ENCODE peak calls at places on chromosomes 7 and 10, in ten cellular contexts. I is sigmoid colon, E is spleen, A is stomach, S is HCT116, K is SK-N-SH, D is GM23338, J is Panc1, W is endothelial cell of umbilical vein, H is GM12892. M is an unnamed sample.

GRCh38 chr10:58017719-58018367 is 249.9 kb downstream of the IPMK start:
- DNase-seq in A (no peak), I (no peak), J (no peak), S (no peak), D (no peak), K (no peak), E (no peak), H (no peak), W (peak), M (no peak)

GRCh38 chr10:121579656-121580055 is 18.6 kb downstream of the FGFR2 start:
- DNase-seq in J (no peak), W (no peak), A (no peak), S (no peak), I (no peak), H (no peak), E (no peak), K (no peak), D (peak), M (no peak)

GRCh38 chr7:155887174-155887525 is 74.9 kb upstream of the SHH start:
- DNase-seq in J (no peak), S (no peak), E (peak), A (no peak), I (peak), H (no peak), K (no peak), W (no peak), D (no peak), M (no peak)

GRCh38 chr10:77877461-77878344 is 48.9 kb downstream of the DLG5 start:
- DNase-seq in A (peak), D (peak), J (no peak), S (no peak), E (peak), H (no peak), K (peak), W (peak), I (peak), M (peak)

GRCh38 chr10:79445217-79445707 is at the start of gene ZCCHC24:
- DNase-seq in H (peak), E (peak), D (peak), I (no peak), K (no peak), W (peak), S (peak), A (peak), J (no peak), M (peak)

GRCh38 chr7:23544913-23545354 is 13.2 kb upstream of the TRA2A start:
- DNase-seq in H (no peak), I (no peak), W (no peak), S (peak), K (no peak), D (peak), J (peak), A (no peak), E (no peak), M (no peak)

GRCh38 chr10:71092812-71093391 is 119.5 kb upstream of the UNC5B start:
- DNase-seq in H (no peak), K (no peak), I (no peak), D (no peak), E (no peak), J (no peak), S (no peak), W (no peak), A (peak), M (peak)

GRCh38 chr7:112877671-112878460 is 87.7 kb upstream of the TMEM168 start:
- DNase-seq in E (no peak), A (no peak), H (no peak), J (no peak), W (peak), K (no peak), S (no peak), D (no peak), I (no peak), M (no peak)

GRCh38 chr10:93346060-93346459 is 136.1 kb downstream of the MYOF start:
- DNase-seq in W (no peak), D (no peak), E (no peak), S (no peak), H (no peak), I (no peak), A (no peak), J (no peak), K (no peak), M (no peak)

GRCh38 chr10:974038-974784 is 14.0 kb upstream of the GTPBP4 start:
- DNase-seq in S (no peak), H (no peak), D (no peak), K (no peak), I (no peak), E (no peak), J (no peak), W (no peak), A (peak), M (no peak)

GRCh38 chr10:28796606-28797512 is 119.5 kb downstream of the BAMBI start:
- DNase-seq in E (no peak), S (no peak), W (no peak), I (no peak), H (no peak), A (peak), K (no peak), J (no peak), D (no peak), M (no peak)

GRCh38 chr10:29370092-29370611 is 81.3 kb downstream of the LYZL1 start:
- DNase-seq in K (no peak), W (no peak), E (no peak), D (no peak), S (no peak), A (no peak), J (no peak), H (no peak), I (no peak), M (no peak)

GRCh38 chr10:43077421-43078171 is 727 bp downstream of the RET start:
- DNase-seq in S (no peak), J (no peak), H (no peak), A (no peak), D (peak), I (no peak), E (no peak), K (peak), W (no peak), M (peak)

GRCh38 chr10:30784521-30784895 is 155.0 kb upstream of the LYZL2 start:
- DNase-seq in A (no peak), K (no peak), J (no peak), E (no peak), D (no peak), W (peak), S (no peak), H (no peak), I (peak), M (no peak)

GRCh38 chr7:13915891-13916290 is 73.6 kb downstream of the ETV1 start:
- DNase-seq in E (no peak), J (no peak), D (no peak), S (no peak), K (no peak), W (no peak), I (no peak), A (no peak), H (no peak), M (no peak)

GRCh38 chr10:7948601-7949000 is 105.9 kb upstream of the GATA3 start:
- DNase-seq in H (no peak), J (no peak), A (no peak), E (no peak), S (no peak), W (peak), K (no peak), I (no peak), D (no peak), M (no peak)

GRCh38 chr7:11319491-11320274 is 346.0 kb downstream of the PHF14 start:
- DNase-seq in H (no peak), J (no peak), S (no peak), A (no peak), W (no peak), I (no peak), D (no peak), K (no peak), E (no peak), M (no peak)

GRCh38 chr7:32502656-32503189 is 7.4 kb downstream of the AVL9 start:
- DNase-seq in S (no peak), E (no peak), A (no peak), J (no peak), W (no peak), K (no peak), I (no peak), H (no peak), D (no peak), M (no peak)

GRCh38 chr10:110840225-110840922 is 31.4 kb upstream of the PDCD4 start:
- DNase-seq in K (no peak), W (no peak), J (no peak), D (no peak), I (peak), E (no peak), S (no peak), A (peak), H (no peak), M (no peak)

GRCh38 chr10:110835841-110836240 is 35.9 kb upstream of the PDCD4 start:
- DNase-seq in J (no peak), I (peak), S (no peak), W (no peak), K (no peak), E (no peak), A (no peak), D (no peak), H (no peak), M (no peak)

GRCh38 chr10:110840923-110841428 is 30.8 kb upstream of the PDCD4 start:
- DNase-seq in J (no peak), E (no peak), K (no peak), A (peak), D (no peak), I (peak), S (no peak), W (no peak), H (no peak), M (no peak)

GRCh38 chr10:110834622-110835219 is 37.0 kb upstream of the PDCD4 start:
- DNase-seq in K (no peak), A (peak), J (no peak), I (peak), E (no peak), S (no peak), W (peak), D (peak), H (no peak), M (peak)

GRCh38 chr10:110837418-110838120 is 34.2 kb upstream of the PDCD4 start:
- DNase-seq in H (no peak), W (peak), I (peak), S (no peak), J (no peak), E (no peak), A (no peak), K (no peak), D (no peak), M (no peak)
- TF ChIP-seq POLR2AphosphoS5 in H (no peak), W (no peak), I (peak), S (no peak), J (no peak), E (no peak), A (no peak), K (no peak), D (no peak), M (no peak)

GRCh38 chr10:100185364-100186252 is at the start of gene ERLIN1:
- DNase-seq in H (peak), S (peak), E (peak), I (peak), W (peak), A (peak), D (peak), K (peak), J (peak), M (peak)
- TF ChIP-seq POLR2AphosphoS5 in H (peak), S (peak), E (peak), I (peak), W (peak), A (peak), D (peak), K (peak), J (peak), M (peak)

DNA sequence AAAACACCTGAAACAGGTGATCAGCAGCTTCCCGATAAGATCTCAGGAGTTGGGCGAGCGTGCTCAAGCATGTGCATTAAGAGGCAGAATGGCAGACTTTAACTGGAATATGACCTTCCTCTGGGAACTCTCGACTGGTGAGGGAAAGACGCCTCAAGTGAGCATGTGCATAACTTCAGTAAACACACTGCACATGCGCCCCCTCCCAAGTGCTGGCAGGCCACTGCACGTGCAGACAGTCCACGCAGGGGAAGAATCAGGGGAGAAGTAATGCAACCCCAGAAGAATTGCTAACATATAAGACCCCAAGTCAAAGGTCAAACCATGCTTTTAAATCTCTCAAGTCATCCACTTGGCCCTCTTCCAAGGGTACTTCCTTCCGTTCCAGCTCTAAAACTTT is 541.1 kb downstream of the TNS3 start:
- DNase-seq in S (no peak), I (no peak), H (no peak), W (peak), K (no peak), D (no peak), J (no peak), E (no peak), A (no peak), M (no peak)
- TF ChIP-seq POLR2AphosphoS5 in S (no peak), I (no peak), H (no peak), W (no peak), K (no peak), D (no peak), J (no peak), E (no peak), A (no peak), M (no peak)

DNA sequence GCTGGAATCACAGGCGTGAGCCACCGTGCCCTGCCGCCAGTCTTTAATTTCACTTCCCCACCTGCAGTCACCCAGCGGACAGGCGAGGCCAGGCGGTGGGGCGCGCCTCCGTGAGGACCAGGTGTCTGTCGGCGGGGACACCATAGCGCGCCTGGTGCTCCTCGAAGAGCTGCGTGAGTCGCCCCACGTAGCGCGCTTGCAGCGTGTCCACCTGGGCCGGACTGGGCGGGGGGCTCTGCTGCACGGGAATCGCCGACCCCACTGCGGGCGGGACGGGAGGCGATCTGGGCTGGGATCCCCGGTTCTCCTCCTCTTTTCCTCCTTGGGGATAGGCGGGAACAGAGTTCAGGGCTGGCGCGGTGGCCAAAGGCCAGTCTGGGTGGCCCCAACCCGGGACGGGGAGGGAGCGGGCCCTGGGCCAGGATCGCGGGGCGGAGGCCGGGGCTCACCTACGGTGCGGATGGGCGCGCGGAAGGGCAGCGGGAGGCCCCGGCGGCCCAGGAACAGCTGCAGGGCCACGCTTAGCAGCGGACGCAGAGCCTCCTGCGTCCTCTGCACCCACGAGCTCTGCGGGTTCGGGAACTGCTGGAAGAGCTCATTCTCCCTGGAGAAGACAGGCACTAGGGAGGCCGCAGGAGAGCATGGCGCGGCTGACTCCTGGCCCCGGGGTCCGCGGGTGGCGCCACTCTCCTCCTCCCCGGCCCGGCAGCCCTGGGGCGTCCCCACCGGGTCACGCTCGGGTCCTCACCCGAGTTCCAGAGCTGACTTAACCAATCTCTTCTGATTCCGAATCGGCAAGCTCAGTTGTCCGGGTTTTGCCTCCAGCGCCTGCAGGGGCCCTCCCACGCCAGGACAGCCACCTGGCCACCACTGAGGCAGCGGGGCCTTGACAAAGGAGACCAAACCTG is 1.1 kb upstream of the MOGAT3 start:
- DNase-seq in S (no peak), J (no peak), I (no peak), D (peak), W (no peak), H (no peak), A (peak), E (no peak), K (peak), M (peak)
- TF ChIP-seq POLR2AphosphoS5 in S (no peak), J (no peak), I (no peak), D (peak), W (no peak), H (no peak), A (no peak), E (peak), K (no peak), M (no peak)

GRCh38 chr7:17530741-17531417 is 232.4 kb downstream of the AHR start:
- DNase-seq in J (no peak), K (no peak), I (no peak), H (no peak), E (no peak), W (peak), A (no peak), D (peak), S (peak), M (no peak)
- TF ChIP-seq POLR2AphosphoS5 in J (no peak), K (no peak), I (no peak), H (no peak), E (no peak), W (no peak), A (no peak), D (no peak), S (no peak), M (no peak)

GRCh38 chr7:101233907-101234547 is 3.6 kb downstream of the CLDN15 start:
- DNase-seq in D (no peak), A (peak), J (no peak), E (peak), S (no peak), I (no peak), K (peak), W (no peak), H (no peak), M (no peak)

GRCh38 chr7:101234636-101235035 is 3.0 kb downstream of the CLDN15 start:
- DNase-seq in J (no peak), K (peak), H (no peak), S (no peak), A (peak), W (no peak), E (no peak), D (no peak), I (no peak), M (no peak)

GRCh38 chr7:101235050-101235449 is 2.6 kb downstream of the CLDN15 start:
- DNase-seq in I (no peak), E (no peak), J (no peak), W (peak), S (no peak), K (peak), D (peak), A (no peak), H (no peak), M (no peak)

GRCh38 chr7:101231644-101232043 is 6.0 kb downstream of the CLDN15 start:
- DNase-seq in K (peak), J (no peak), I (no peak), S (no peak), D (no peak), H (no peak), W (peak), A (peak), E (no peak), M (no peak)

GRCh38 chr7:101232141-101232821 is 5.3 kb downstream of the CLDN15 start:
- DNase-seq in W (peak), J (no peak), H (no peak), E (peak), A (peak), S (no peak), D (peak), I (no peak), K (peak), M (peak)
- TF ChIP-seq POLR2AphosphoS5 in W (peak), J (no peak), H (no peak), E (peak), A (peak), S (peak), D (peak), I (no peak), K (peak), M (no peak)

M was measured in upper lobe of left lung.